ENCODE peak calls at places on chromosomes 7 and 10, in ten cellular contexts. M is transverse colon, P is stomach, C is sigmoid colon, U is HL-60, N is suprapubic skin, J is GM12891, A is endothelial cell of umbilical vein, Z is Panc1, E is HCT116. X is an unnamed sample.

GRCh38 chr7:127619681-127620405 is 1.9 kb upstream of the PAX4 start:
- DNase-seq in M (no peak), P (no peak), C (no peak), U (no peak), N (no peak), J (no peak), A (no peak), Z (no peak), E (no peak), X (no peak)

GRCh38 chr10:26792780-26793495 is 67.8 kb downstream of the ABI1 start:
- DNase-seq in M (no peak), P (no peak), C (no peak), U (no peak), N (no peak), J (no peak), A (no peak), Z (no peak), E (no peak), X (no peak)

GRCh38 chr10:22259280-22259679 is 41.5 kb upstream of the EBLN1 start:
- DNase-seq in M (no peak), P (no peak), C (no peak), U (no peak), N (no peak), J (no peak), A (no peak), Z (no peak), E (no peak), X (no peak)

GRCh38 chr7:47807756-47808155 is 140.5 kb downstream of the PKD1L1 start:
- DNase-seq in M (no peak), P (no peak), C (no peak), U (no peak), N (peak; percentile 5), J (no peak), A (no peak), Z (no peak), E (no peak), X (no peak)

GRCh38 chr7:37433166-37433565 is 15.5 kb downstream of the ELMO1 start:
- DNase-seq in M (no peak), P (no peak), C (no peak), U (no peak), N (no peak), J (no peak), A (peak; percentile 36), Z (no peak), E (no peak), X (no peak)

GRCh38 chr10:64173826-64174225 is 652.6 kb downstream of the REEP3 start:
- DNase-seq in M (no peak), P (no peak), C (no peak), U (no peak), N (no peak), J (no peak), A (no peak), Z (no peak), E (no peak), X (no peak)

GRCh38 chr7:155358948-155359712 is 61.5 kb downstream of the INSIG1 start:
- DNase-seq in M (no peak), P (no peak), C (no peak), U (no peak), N (peak; percentile 44), J (no peak), A (no peak), Z (no peak), E (no peak), X (no peak)

GRCh38 chr10:111481271-111482073 is 404.6 kb downstream of the ADRA2A start:
- DNase-seq in M (no peak), P (no peak), C (no peak), U (no peak), N (no peak), J (no peak), A (no peak), Z (no peak), E (no peak), X (no peak)

GRCh38 chr10:42367532-42368230 is 270.7 kb downstream of the ZNF33B start:
- DNase-seq in M (peak; percentile 9), P (no peak), C (peak; percentile 84), U (no peak), N (peak; percentile 71), J (no peak), A (peak; percentile 80), Z (peak; percentile 91), E (no peak), X (peak; percentile 51)

GRCh38 chr10:32971536-32972091 is 13.6 kb upstream of the ITGB1 start:
- DNase-seq in M (peak; percentile 42), P (peak; percentile 36), C (no peak), U (no peak), N (no peak), J (no peak), A (no peak), Z (no peak), E (no peak), X (no peak)

GRCh38 chr7:12685550-12685949 is 1.9 kb upstream of the ARL4A start:
- DNase-seq in M (no peak), P (no peak), C (no peak), U (no peak), N (no peak), J (no peak), A (peak; percentile 70), Z (no peak), E (no peak), X (no peak)

GRCh38 chr10:85601526-85601925 is 765.1 kb downstream of the GRID1 start:
- DNase-seq in M (no peak), P (no peak), C (no peak), U (no peak), N (no peak), J (no peak), A (no peak), Z (no peak), E (no peak), X (no peak)

GRCh38 chr10:30088178-30088577 is 28.8 kb upstream of the JCAD start:
- DNase-seq in M (no peak), P (no peak), C (no peak), U (no peak), N (no peak), J (no peak), A (no peak), Z (no peak), E (no peak), X (no peak)

GRCh38 chr7:158024351-158024715 is 563.3 kb downstream of the PTPRN2 start:
- DNase-seq in M (no peak), P (no peak), C (peak; percentile 55), U (no peak), N (no peak), J (no peak), A (no peak), Z (no peak), E (no peak), X (no peak)

GRCh38 chr10:17201165-17202013 is at the start of gene TRDMT1:
- DNase-seq in M (peak; percentile 88), P (peak; percentile 85), C (peak; percentile 94), U (peak; percentile 46), N (peak; percentile 93), J (peak; percentile 47), A (peak; percentile 91), Z (no peak), E (peak; percentile 69), X (peak; percentile 53)
- TF ChIP-seq POLR2AphosphoS5 in M (peak; percentile 74), P (peak; percentile 21), C (peak; percentile 79), U (peak; percentile 70), N (peak; percentile 41), J (no peak), A (peak; percentile 74), Z (no peak), E (peak; percentile 90), X (peak; percentile 66)

DNA sequence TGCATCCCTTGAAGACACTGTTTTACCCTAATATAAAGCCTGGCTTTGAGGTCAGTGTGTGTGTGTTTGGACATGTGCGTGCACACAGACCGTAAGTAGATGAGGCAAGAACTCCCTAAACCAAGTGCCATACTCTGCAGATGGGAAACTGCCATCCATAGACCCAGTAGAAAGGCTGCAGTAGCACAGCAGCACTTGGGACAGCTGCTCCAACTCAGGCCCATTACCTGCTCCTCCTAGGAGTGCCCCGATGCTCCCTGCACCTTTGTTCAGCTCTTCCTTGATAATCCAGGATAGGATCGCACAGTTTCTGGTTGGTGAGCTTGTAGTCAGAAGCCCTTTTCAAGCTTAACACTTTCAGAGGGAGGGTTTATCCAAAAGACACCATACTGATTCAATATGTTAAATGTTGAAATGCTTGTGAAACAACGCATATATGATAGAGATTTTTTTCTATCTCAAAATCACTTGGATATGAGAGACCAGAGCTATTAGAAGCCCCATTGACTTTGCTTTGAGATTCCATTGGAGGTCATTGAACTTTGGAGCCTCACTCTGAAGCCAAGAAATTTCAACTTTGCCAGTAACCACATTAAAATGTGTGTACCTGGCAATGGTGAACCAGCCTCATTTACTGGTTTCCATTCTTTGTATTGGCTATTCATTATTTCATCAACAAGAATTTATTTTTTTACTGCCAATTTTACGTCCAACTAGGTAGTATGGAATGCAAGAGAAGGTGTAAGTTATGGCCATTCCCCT is 757.0 kb upstream of the GALNT17 start:
- DNase-seq in M (no peak), P (no peak), C (no peak), U (no peak), N (no peak), J (no peak), A (no peak), Z (no peak), E (no peak), X (no peak)
- TF ChIP-seq POLR2AphosphoS5 in M (no peak), P (no peak), C (no peak), U (no peak), N (no peak), J (no peak), A (no peak), Z (no peak), E (no peak), X (no peak)

DNA sequence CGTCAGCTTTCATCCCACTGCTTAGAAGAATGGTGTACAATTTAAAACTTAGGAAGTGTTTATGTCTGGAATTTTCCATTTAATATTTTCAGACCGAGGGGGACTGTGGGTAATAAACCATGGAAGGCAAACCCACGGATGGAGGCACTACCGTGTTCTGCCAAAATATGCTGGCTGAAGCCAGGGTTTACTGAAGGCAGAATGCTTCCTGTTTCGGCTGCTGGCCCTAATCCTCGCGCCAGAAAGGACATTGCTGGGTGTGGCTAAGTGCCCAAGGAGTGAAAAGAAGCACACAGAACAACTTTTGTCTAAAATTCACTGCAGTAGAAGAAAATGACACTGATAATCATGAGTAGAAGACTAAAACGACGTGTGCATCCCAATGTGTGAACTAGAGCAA is 32.3 kb downstream of the PITRM1 start:
- DNase-seq in M (no peak), P (no peak), C (peak; percentile 59), U (no peak), N (no peak), J (no peak), A (peak; percentile 30), Z (no peak), E (no peak), X (no peak)
- TF ChIP-seq POLR2AphosphoS5 in M (peak; percentile 7), P (no peak), C (no peak), U (no peak), N (no peak), J (no peak), A (peak; percentile 58), Z (no peak), E (no peak), X (no peak)

DNA sequence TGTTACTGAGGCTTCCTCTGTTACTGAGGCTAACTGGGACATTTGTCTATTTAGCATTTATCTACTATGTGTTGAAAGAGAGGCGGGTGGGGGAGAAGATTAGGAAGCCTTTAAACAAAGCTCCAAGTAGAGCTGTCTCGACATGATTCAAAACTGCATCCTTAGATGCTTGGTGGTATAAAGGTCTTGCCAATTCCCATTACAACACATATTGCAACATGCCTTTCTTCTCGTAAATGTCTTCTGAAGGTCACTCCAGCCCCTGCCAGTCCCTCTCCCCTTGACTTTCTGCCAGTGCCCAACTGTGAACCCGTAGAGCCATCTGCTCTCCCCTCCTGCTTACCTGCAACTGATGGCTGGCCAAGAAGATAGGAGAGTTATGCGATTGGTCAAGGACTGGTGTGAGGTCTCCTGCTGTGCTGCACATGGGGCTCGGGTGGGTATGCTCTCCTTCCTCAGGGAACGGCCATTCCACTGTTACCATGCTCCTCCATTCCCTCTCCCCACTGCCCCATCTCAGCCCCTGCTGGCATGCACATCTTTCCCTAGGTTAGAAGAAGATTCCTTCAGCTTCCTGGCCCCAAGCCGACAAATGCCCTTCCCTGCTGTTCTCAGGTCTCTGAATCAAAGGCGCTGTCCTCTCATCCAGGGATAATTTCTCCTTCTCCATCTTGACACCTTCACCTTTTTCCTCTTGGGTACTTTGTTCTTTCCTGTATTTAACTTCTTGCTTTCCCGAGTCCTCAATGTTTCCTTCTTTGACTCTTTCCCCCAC is 43.6 kb upstream of the ZNF32 start:
- DNase-seq in M (no peak), P (no peak), C (no peak), U (no peak), N (no peak), J (no peak), A (no peak), Z (no peak), E (no peak), X (no peak)
- TF ChIP-seq POLR2AphosphoS5 in M (no peak), P (no peak), C (no peak), U (no peak), N (no peak), J (no peak), A (no peak), Z (no peak), E (no peak), X (no peak)